ENCODE peak calls at places on chromosomes 7 and 10, in seven cellular contexts. X, W, H, V, J, Z and C are unnamed samples.
A peak's percentile ranks its signal among the peaks of the same experiment; 100 is the strongest.

GRCh38 chr10:131207584-131208532 is 103.7 kb downstream of the TCERG1L start:
- DNase-seq in V (no peak), J (no peak), W (no peak), X (no peak), Z (no peak), H (peak; percentile 33), C (no peak)

GRCh38 chr7:6545398-6546126 is 5.7 kb downstream of the GRID2IP start:
- DNase-seq in V (no peak), X (no peak), Z (no peak), J (no peak), H (no peak), W (no peak), C (no peak)

GRCh38 chr7:136229819-136230609 is 252.9 kb upstream of the MTPN start:
- DNase-seq in X (no peak), J (no peak), H (no peak), Z (no peak), V (no peak), W (no peak), C (no peak)

GRCh38 chr10:12709516-12709915 is 292.0 kb downstream of the CCDC3 start:
- DNase-seq in X (no peak), W (peak; percentile 34), H (no peak), J (no peak), V (no peak), Z (no peak), C (peak; percentile 43)

GRCh38 chr10:4984223-4984622 is 19.4 kb downstream of the AKR1C2 start:
- DNase-seq in J (no peak), H (no peak), W (no peak), X (no peak), Z (no peak), V (no peak), C (no peak)

GRCh38 chr10:48332166-48332870 is 25.8 kb downstream of the MAPK8 start:
- DNase-seq in X (no peak), Z (no peak), V (no peak), H (no peak), W (no peak), J (no peak), C (no peak)

GRCh38 chr7:106588576-106589494 is 72.1 kb downstream of the CCDC71L start:
- DNase-seq in V (no peak), J (no peak), W (no peak), H (no peak), X (no peak), Z (no peak), C (no peak)

GRCh38 chr7:73912223-73912622 is 51.3 kb downstream of the TMEM270 start:
- DNase-seq in Z (no peak), J (no peak), X (no peak), V (no peak), H (no peak), W (no peak), C (no peak)

GRCh38 chr7:75039709-75040108 is 33.9 kb downstream of the RCC1L start:
- DNase-seq in V (no peak), J (no peak), W (no peak), Z (no peak), H (no peak), X (no peak), C (no peak)

GRCh38 chr7:149544028-149544427 is 46.4 kb upstream of the ZNF746 start:
- DNase-seq in Z (no peak), X (no peak), J (no peak), W (no peak), V (no peak), H (no peak), C (no peak)

GRCh38 chr10:122567056-122567660 is 6.6 kb downstream of the DMBT1 start:
- DNase-seq in W (no peak), X (no peak), J (no peak), V (peak; percentile 41), H (no peak), Z (peak; percentile 6), C (no peak)

GRCh38 chr7:85191383-85191782 is 4.5 kb upstream of the SEMA3D start:
- DNase-seq in H (no peak), Z (no peak), W (no peak), X (no peak), V (peak; percentile 41), J (no peak), C (no peak)

GRCh38 chr7:121406866-121407439 is 10.8 kb upstream of the FAM3C start:
- DNase-seq in Z (no peak), W (no peak), X (peak; percentile 53), V (no peak), H (no peak), J (no peak), C (no peak)

GRCh38 chr7:83142365-83142764 is 20.3 kb downstream of the PCLO start:
- DNase-seq in J (no peak), X (no peak), V (no peak), H (no peak), Z (no peak), W (no peak), C (no peak)

GRCh38 chr7:4878336-4879335 is 4.9 kb downstream of the RADIL start:
- DNase-seq in H (no peak), X (no peak), V (no peak), W (no peak), J (no peak), Z (no peak), C (peak; percentile 12)

GRCh38 chr7:75054744-75055527 is 18.7 kb downstream of the RCC1L start:
- DNase-seq in Z (no peak), J (peak; percentile 10), H (no peak), X (peak; percentile 33), W (peak; percentile 86), V (peak; percentile 94), C (peak; percentile 78)

GRCh38 chr7:116776610-116777289 is 85.6 kb upstream of the CAPZA2 start:
- DNase-seq in Z (no peak), H (no peak), J (peak; percentile 63), W (peak; percentile 61), X (no peak), V (peak; percentile 98), C (peak; percentile 38)